ENCODE peak calls at places on chromosomes 11 and 22, in five cellular contexts. S is GM12891, F is A549, C is uterus, P is erythroblast. X is an unnamed sample.

GRCh38 chr11:100354736-100355135 is 332.4 kb upstream of the ARHGAP42 start:
- DNase-seq in S (no peak), F (no peak), C (no peak), P (no peak), X (no peak)

GRCh38 chr22:19750666-19751490 is 9.7 kb upstream of the TBX1 start:
- DNase-seq in S (no peak), F (peak), C (no peak), P (no peak), X (no peak)

GRCh38 chr11:34266090-34266912 is 91.5 kb downstream of the ABTB2 start:
- DNase-seq in S (no peak), F (no peak), C (peak), P (no peak), X (no peak)

GRCh38 chr11:74373382-74373781 is 24.9 kb downstream of the PGM2L1 start:
- DNase-seq in S (no peak), F (no peak), C (no peak), P (no peak), X (no peak)

GRCh38 chr11:10622957-10623787 is 54.7 kb upstream of the LYVE1 start:
- DNase-seq in S (no peak), F (no peak), C (no peak), P (no peak), X (no peak)

GRCh38 chr11:315051-315481 is 1.2 kb downstream of the IFITM1 start:
- DNase-seq in S (no peak), F (no peak), C (no peak), P (no peak), X (no peak)

GRCh38 chr11:15653191-15653590 is 538.5 kb downstream of the INSC start:
- DNase-seq in S (no peak), F (no peak), C (no peak), P (no peak), X (no peak)

GRCh38 chr22:27810566-27810965 is 9.0 kb upstream of the MN1 start:
- DNase-seq in S (no peak), F (no peak), C (peak), P (no peak), X (no peak)

GRCh38 chr22:26707581-26707980 is 50.2 kb downstream of the MIAT start:
- DNase-seq in S (no peak), F (no peak), C (no peak), P (no peak), X (no peak)

GRCh38 chr11:59960502-59961381 is 3.1 kb upstream of the OOSP4A start:
- DNase-seq in S (no peak), F (no peak), C (no peak), P (peak), X (no peak)

GRCh38 chr11:9953994-9954626 is 290.2 kb downstream of the SWAP70 start:
- DNase-seq in S (no peak), F (peak), C (no peak), P (no peak), X (no peak)

GRCh38 chr11:120717042-120717441 is 205.5 kb downstream of the GRIK4 start:
- DNase-seq in S (no peak), F (no peak), C (no peak), P (no peak), X (no peak)

GRCh38 chr22:37849089-37849751 is at the start of gene EIF3L:
- DNase-seq in S (peak), F (peak), C (peak), P (peak), X (peak)
- TF ChIP-seq POLR2A in S (peak), F (peak), C (peak), P (peak), X (peak)

DNA sequence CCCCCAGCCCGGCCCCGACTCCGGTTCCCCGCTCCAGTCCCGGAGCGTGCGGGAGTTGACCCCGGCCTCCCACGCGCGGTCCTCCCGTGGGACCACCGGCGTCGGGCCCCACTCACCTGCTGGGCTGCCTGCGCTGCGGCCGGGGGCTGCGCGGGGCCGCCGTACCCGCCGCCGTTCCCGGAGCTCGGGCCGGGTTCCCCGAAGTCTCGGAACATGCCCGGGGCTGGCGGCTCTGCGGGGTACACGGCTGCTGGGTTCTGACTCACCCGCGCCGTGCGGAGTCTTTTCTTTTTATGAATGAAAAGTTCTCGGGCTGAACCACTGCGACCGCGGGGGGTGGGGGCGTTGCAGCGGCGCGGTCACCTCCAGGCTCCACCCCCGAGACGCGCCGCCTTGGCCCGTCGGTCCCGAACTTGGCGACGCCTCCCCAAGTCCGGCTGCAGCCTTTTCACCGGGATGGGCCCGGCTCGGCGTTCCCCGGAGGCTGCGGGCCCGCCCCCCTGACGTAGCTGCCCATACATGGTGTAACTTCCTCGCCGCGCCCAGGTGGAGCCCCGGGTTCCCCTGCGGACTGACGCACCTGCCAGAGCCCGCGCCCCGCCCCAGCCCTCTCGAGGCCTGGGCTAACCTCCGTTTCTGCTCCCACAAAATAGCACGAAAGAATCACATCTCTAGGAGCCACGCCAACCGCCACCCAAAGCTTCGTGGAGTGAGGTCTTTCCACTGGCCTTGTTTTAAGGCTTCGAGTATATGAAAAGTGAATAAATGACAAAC is at the start of gene FOSL1:
- DNase-seq in S (peak), F (peak), C (peak), P (peak), X (peak)
- TF ChIP-seq POLR2A in S (peak), F (peak), C (peak), P (peak), X (peak)

DNA sequence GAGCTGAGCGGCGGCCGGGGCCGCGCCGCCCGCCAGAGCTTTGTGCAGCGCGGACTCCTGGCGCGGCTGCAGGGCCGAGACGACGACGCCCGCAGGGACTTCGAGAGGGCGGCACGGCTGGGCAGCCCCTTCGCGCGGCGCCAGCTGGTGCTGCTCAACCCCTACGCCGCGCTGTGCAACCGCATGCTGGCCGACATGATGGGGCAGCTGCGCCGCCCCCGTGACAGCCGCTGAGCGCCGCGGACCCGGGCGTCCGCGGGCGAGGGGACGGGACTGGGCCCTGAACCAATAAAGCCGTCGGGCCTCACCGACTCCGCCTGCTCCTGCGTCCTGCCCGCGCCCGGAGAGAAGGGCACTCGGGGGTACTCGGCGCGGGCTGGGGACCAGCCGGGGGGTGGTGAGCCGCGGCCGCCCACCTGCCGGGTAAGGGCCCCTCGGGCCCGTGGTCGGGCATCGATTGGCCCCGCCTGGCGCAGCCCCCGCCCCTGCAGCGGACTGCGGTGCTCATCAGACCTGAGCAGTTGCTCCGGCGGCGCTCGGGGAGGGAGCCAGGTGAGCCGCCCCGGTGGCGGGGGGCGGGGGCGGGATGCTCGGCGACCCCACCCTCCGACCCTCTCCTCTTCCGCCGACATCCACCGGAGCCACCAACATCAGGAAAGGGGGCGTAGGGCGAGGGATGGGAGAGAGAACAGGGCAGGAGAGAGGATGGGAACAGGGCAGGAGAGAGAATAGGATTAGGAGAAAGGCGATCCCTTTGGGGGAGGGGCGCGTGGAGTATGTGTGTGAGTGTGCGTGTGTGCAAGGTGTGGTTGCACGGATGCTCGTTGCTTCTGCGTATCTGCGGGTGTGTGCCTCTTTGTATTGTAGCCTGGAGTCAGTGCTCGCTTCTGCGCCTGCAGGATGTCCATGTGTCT is at the start of gene TMEM25:
- DNase-seq in S (peak), F (no peak), C (peak), P (peak), X (peak)
- TF ChIP-seq POLR2A in S (no peak), F (no peak), C (no peak), P (no peak), X (peak)

GRCh38 chr11:64859542-64860414 is 15.3 kb upstream of the CDC42BPG start:
- DNase-seq in S (peak), F (no peak), C (no peak), P (no peak), X (peak)

GRCh38 chr11:64857485-64857884 is 13.0 kb upstream of the CDC42BPG start:
- DNase-seq in S (no peak), F (no peak), C (no peak), P (no peak), X (no peak)

GRCh38 chr11:64861227-64861970 is 16.9 kb upstream of the CDC42BPG start:
- DNase-seq in S (no peak), F (no peak), C (no peak), P (no peak), X (no peak)

GRCh38 chr11:64856382-64857227 is 12.2 kb upstream of the CDC42BPG start:
- DNase-seq in S (no peak), F (peak), C (peak), P (no peak), X (no peak)

GRCh38 chr11:64858467-64859401 is 14.3 kb upstream of the CDC42BPG start:
- DNase-seq in S (no peak), F (no peak), C (no peak), P (no peak), X (no peak)
- TF ChIP-seq POLR2A in S (no peak), F (no peak), C (no peak), P (no peak), X (peak)

X was measured in GM12892.